ENCODE peak calls at places on chromosomes 4 and X, in ten cellular contexts. Q is psoas muscle, G is GM23338, O is BJ, C is body of pancreas, W is MM.1S, N is SK-N-SH, F is left lung, K is keratinocyte, H is lung. E is an unnamed sample.

GRCh38 chr4:149113804-149114430 is 671.7 kb upstream of the NR3C2 start:
- DNase-seq in W (no peak), G (no peak), Q (no peak), N (no peak), O (peak; percentile 58), F (no peak), H (no peak), K (no peak), C (no peak), E (peak; percentile 31)

GRCh38 chr4:177177446-177178160 is 132.1 kb upstream of the NEIL3 start:
- DNase-seq in N (no peak), Q (no peak), K (no peak), H (no peak), O (peak; percentile 35), W (no peak), G (no peak), F (no peak), C (peak; percentile 22), E (no peak)

GRCh38 chr4:57037982-57038604 is 59.4 kb downstream of the POLR2B start:
- DNase-seq in F (no peak), H (peak; percentile 48), C (peak; percentile 68), N (peak; percentile 72), K (no peak), O (no peak), G (peak; percentile 89), W (peak; percentile 63), Q (peak; percentile 74), E (no peak)

GRCh38 chr4:3047464-3048286 is 26.7 kb downstream of the HTT-AS start:
- DNase-seq in W (peak; percentile 98), H (peak; percentile 60), C (peak; percentile 75), G (peak; percentile 90), Q (peak; percentile 86), K (no peak), O (no peak), F (peak; percentile 65), N (peak; percentile 60), E (no peak)

GRCh38 chrX:40153335-40154221 is 55.8 kb upstream of the BCOR start:
- DNase-seq in G (peak; percentile 39), Q (peak; percentile 70), F (no peak), H (no peak), C (peak; percentile 60), W (peak; percentile 59), K (no peak), N (peak; percentile 76), O (no peak), E (no peak)

GRCh38 chr4:1474126-1475090 is 68.2 kb upstream of the NKX1-1 start:
- DNase-seq in Q (peak; percentile 36), W (no peak), F (peak; percentile 10), K (no peak), G (no peak), O (no peak), N (peak; percentile 4), H (no peak), C (no peak), E (no peak)

GRCh38 chrX:8988456-8988855 is 45.5 kb downstream of the FAM9B start:
- DNase-seq in H (no peak), W (no peak), N (no peak), Q (no peak), F (peak; percentile 51), K (peak; percentile 25), G (peak; percentile 1), O (peak; percentile 19), C (no peak), E (no peak)

GRCh38 chr4:166594326-166594946 is 639.9 kb downstream of the SPOCK3 start:
- DNase-seq in F (no peak), Q (no peak), G (peak; percentile 85), K (no peak), N (peak; percentile 41), H (no peak), C (peak; percentile 63), O (no peak), W (peak; percentile 57), E (peak; percentile 10)

GRCh38 chr4:66691101-66691500 is 854.2 kb downstream of the CENPC start:
- DNase-seq in C (no peak), F (no peak), Q (no peak), W (no peak), O (no peak), H (no peak), N (no peak), K (no peak), G (peak; percentile 47), E (no peak)

GRCh38 chr4:185346975-185347601 is 48.6 kb downstream of the LRP2BP start:
- DNase-seq in K (no peak), Q (no peak), O (no peak), H (no peak), G (no peak), W (no peak), C (no peak), N (no peak), F (no peak), E (no peak)

GRCh38 chr4:181659202-181659601 is 584.0 kb upstream of the TENM3 start:
- DNase-seq in H (no peak), K (no peak), C (no peak), N (no peak), Q (no peak), G (no peak), F (no peak), O (no peak), W (no peak), E (no peak)

GRCh38 chrX:125266153-125266660 is 53.5 kb upstream of the TEX13C start:
- DNase-seq in O (no peak), C (no peak), H (no peak), Q (no peak), W (no peak), N (no peak), G (peak; percentile 2), F (no peak), K (no peak), E (no peak)

GRCh38 chr4:107094332-107094731 is 58.2 kb upstream of the DKK2 start:
- DNase-seq in C (no peak), G (peak; percentile 41), N (no peak), O (no peak), F (no peak), W (peak; percentile 90), Q (no peak), H (no peak), K (no peak), E (peak; percentile 0)

GRCh38 chr4:126411047-126411446 is 1096.3 kb downstream of the FAT4 start:
- DNase-seq in W (no peak), G (no peak), C (no peak), N (no peak), F (no peak), O (no peak), K (no peak), Q (no peak), H (no peak), E (no peak)

GRCh38 chr4:126404549-126404948 is 1089.8 kb downstream of the FAT4 start:
- DNase-seq in H (no peak), Q (no peak), W (no peak), K (no peak), O (no peak), F (no peak), C (no peak), G (no peak), N (no peak), E (no peak)

GRCh38 chr4:126405369-126405982 is 1090.7 kb downstream of the FAT4 start:
- DNase-seq in W (peak; percentile 47), O (no peak), F (no peak), H (no peak), K (no peak), Q (no peak), G (peak; percentile 68), C (no peak), N (no peak), E (no peak)
- TF ChIP-seq CTCF in W (peak; percentile 58), O (peak; percentile 51), F (peak; percentile 25), H (no peak), K (peak; percentile 10), Q (peak; percentile 9), G (peak; percentile 78), C (peak; percentile 12), N (peak; percentile 62), E (peak; percentile 54)

DNA sequence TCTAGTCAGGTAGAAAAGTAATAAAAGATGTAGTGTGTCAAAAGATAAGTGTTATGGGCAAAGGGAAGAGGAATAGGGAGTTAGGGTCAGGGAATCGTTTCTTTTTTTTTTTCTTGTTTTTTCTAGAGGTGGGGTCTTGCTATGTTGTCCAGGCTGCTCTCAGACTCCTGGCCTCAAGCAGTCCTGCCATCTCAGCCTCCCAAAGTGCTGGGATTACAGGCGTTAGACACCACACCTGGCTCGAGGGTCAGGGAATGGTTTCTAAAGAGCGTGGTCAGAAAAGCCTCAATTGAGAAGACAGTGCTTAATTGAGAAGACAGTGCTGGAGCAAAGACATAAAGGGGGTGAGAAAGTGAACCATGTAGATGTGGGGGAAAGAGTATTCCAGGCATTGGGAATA is 19.1 kb downstream of the SMARCAD1 start:
- DNase-seq in W (no peak), O (no peak), H (no peak), K (no peak), C (no peak), Q (no peak), F (no peak), G (no peak), N (no peak), E (no peak)
- H3K36me3 ChIP-seq in W (no peaks in the 10 kb centered on the region), O (no peaks in the 10 kb centered on the region), H (peaks cover 2% of the 10 kb centered on the region), K (peaks cover 2% of the 10 kb centered on the region), C (no peaks in the 10 kb centered on the region), Q (no peaks in the 10 kb centered on the region), F (no peaks in the 10 kb centered on the region), G (peaks cover 8% of the 10 kb centered on the region), N (peaks cover 63% of the 10 kb centered on the region), E (no peaks in the 10 kb centered on the region)

DNA sequence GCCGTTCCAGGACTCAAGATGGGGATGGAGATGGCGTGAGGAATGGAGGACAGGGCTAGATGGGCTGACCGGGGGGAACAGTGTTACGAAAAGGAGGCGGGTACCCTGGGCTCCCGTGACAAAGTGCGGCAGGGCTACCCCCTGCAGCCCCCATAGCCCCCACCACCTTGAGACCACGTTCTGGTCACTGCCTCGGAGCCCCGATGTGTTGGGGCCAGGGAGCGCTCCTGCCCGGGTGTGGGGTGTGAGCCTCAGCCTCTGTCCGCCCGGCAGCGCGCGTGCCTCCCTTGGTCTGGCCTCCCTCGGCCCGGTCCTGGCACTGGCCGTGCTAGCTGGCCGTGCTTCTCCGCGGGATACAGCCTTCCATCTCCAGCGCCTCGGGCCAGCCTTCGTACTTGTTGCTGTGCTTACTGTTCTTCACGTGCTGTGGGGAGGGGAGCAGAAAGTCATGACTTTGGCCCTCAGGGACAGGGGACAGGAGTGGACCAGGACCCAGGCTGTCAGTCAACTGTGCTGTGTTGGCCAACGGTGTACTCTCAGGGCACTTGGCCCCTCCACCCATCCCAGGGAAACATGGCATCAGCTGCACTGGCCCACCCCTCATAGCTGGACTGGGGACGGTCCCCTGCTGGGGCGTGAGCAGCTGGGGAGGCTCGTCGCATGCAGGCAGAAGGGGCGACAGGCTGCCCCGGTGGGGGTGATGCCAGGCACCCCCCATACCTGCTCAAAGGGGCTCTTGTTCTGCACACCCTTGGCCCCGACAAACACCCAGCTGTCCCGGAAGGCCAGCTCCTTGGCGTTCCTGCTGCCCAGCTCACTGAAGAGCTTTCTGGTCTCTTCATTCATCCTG is 9.3 kb downstream of the FAM3A start:
- DNase-seq in C (no peak), K (no peak), H (no peak), Q (no peak), O (no peak), F (no peak), W (no peak), G (no peak), N (no peak), E (no peak)
- H3K27me3 ChIP-seq in C (no peaks in the 10 kb centered on the region), K (no peaks in the 10 kb centered on the region), H (no peaks in the 10 kb centered on the region), Q (no peaks in the 10 kb centered on the region), O (no peaks in the 10 kb centered on the region), F (no peaks in the 10 kb centered on the region), W (no peaks in the 10 kb centered on the region), G (no peaks in the 10 kb centered on the region), N (no peaks in the 10 kb centered on the region), E (no peaks in the 10 kb centered on the region)

DNA sequence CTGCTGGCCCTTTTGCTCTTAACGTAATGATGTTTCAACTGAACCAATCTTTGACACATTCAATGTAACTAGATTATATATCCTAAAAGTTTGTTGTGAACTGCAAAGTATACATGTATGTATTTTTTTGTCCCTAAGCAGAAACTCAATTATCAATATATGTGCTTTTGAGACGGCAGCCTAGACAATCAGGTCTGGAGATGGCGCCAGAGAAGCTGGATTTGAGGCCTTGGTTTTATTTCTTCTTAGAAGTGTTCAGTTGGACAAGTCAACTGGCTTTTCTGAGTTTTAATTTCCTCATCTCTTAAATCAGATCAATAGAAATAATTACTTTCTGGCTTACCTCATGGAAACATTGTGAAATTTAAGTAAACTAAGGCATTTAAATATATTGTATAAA is 62.5 kb downstream of the DCAF8L1 start:
- DNase-seq in F (no peak), C (peak; percentile 16), K (no peak), G (peak; percentile 2), O (no peak), N (no peak), W (no peak), Q (no peak), H (no peak), E (no peak)
- TF ChIP-seq CTCF in F (no peak), C (peak; percentile 32), K (peak; percentile 54), G (peak; percentile 49), O (no peak), N (no peak), W (no peak), Q (no peak), H (no peak), E (peak; percentile 25)